ENCODE peak calls at places on chromosome 11, in four cellular contexts. H is AG04450, P is upper lobe of right lung, M is dorsolateral prefrontal cortex. C is an unnamed sample.

GRCh38 chr11:14789879-14790484 is 102.0 kb downstream of the CYP2R1 start:
- DNase-seq in M (no peak), P (no peak), H (no peak), C (no peak)

GRCh38 chr11:108224908-108225786 is 2.3 kb downstream of the ATM start:
- DNase-seq in M (no peak), P (no peak), H (no peak), C (no peak)

GRCh38 chr11:122979103-122979814 is 2.4 kb downstream of the BSX start:
- DNase-seq in H (no peak), P (no peak), M (no peak), C (no peak)

GRCh38 chr11:134701564-134702165 is 289.6 kb upstream of the B3GAT1 start:
- DNase-seq in H (no peak), P (peak; percentile 66), M (no peak), C (no peak)

GRCh38 chr11:91047882-91048281 is 825.0 kb upstream of the CHORDC1 start:
- DNase-seq in M (no peak), H (no peak), P (no peak), C (no peak)

GRCh38 chr11:33624082-33624481 is 76.5 kb downstream of the C11orf91 start:
- DNase-seq in H (no peak), P (no peak), M (no peak), C (no peak)

GRCh38 chr11:130131957-130132850 is 27.4 kb upstream of the ST14 start:
- DNase-seq in P (no peak), H (peak; percentile 37), M (no peak), C (no peak)

GRCh38 chr11:71456831-71457230 is 3.8 kb downstream of the NADSYN1 start:
- DNase-seq in P (no peak), M (no peak), H (no peak), C (no peak)

GRCh38 chr11:93623179-93623578 is 38.3 kb upstream of the CEP295 start:
- DNase-seq in M (no peak), P (no peak), H (no peak), C (no peak)

GRCh38 chr11:18191376-18191775 is 18.7 kb downstream of the MRGPRX4 start:
- DNase-seq in P (no peak), H (no peak), M (no peak), C (no peak)

GRCh38 chr11:114026355-114026754 is 33.2 kb upstream of the ZBTB16 start:
- DNase-seq in H (no peak), P (no peak), M (no peak), C (no peak)

GRCh38 chr11:23288001-23288783 is 427.9 kb upstream of the CCDC179 start:
- DNase-seq in P (no peak), M (no peak), H (peak; percentile 72), C (peak; percentile 87)

GRCh38 chr11:70603756-70604211 is 205.5 kb downstream of the CTTN start:
- DNase-seq in M (no peak), P (no peak), H (no peak), C (no peak)

GRCh38 chr11:32829157-32829679 is 509 bp upstream of the PRRG4 start:
- DNase-seq in M (no peak), P (no peak), H (no peak), C (no peak)

GRCh38 chr11:86660011-86660595 is 12.3 kb downstream of the ME3 start:
- DNase-seq in H (no peak), M (no peak), P (no peak), C (no peak)

GRCh38 chr11:57703341-57703740 is 8.7 kb downstream of the MED19 start:
- DNase-seq in M (no peak), P (no peak), H (no peak), C (peak; percentile 1)

GRCh38 chr11:23509023-23509422 is 648.7 kb upstream of the CCDC179 start:
- DNase-seq in H (peak; percentile 41), M (no peak), P (no peak), C (peak; percentile 26)

GRCh38 chr11:8728566-8728965 is 46.0 kb downstream of the RPL27A start:
- DNase-seq in H (no peak), P (no peak), M (no peak), C (no peak)

GRCh38 chr11:103322861-103323260 is 213.6 kb downstream of the DYNC2H1 start:
- DNase-seq in M (no peak), P (no peak), H (no peak), C (no peak)

GRCh38 chr11:105392546-105392945 is 217.3 kb upstream of the GRIA4 start:
- DNase-seq in H (no peak), P (no peak), M (no peak), C (no peak)

GRCh38 chr11:110182886-110183285 is 89.7 kb downstream of the ZC3H12C start:
- DNase-seq in P (no peak), M (no peak), H (no peak), C (no peak)

GRCh38 chr11:93720522-93720921 is 20.8 kb downstream of the TAF1D start:
- DNase-seq in H (no peak), P (no peak), M (no peak), C (no peak)

GRCh38 chr11:15692739-15693138 is 578.0 kb downstream of the INSC start:
- DNase-seq in M (no peak), H (no peak), P (no peak), C (no peak)

GRCh38 chr11:16226245-16226644 is 130.1 kb downstream of the SOX6 start:
- DNase-seq in P (peak; percentile 56), M (no peak), H (no peak), C (peak; percentile 12)

GRCh38 chr11:5310423-5310822 is 8.7 kb upstream of the OR51B4 start:
- DNase-seq in M (no peak), H (no peak), P (no peak), C (no peak)

GRCh38 chr11:92224394-92225205 is at the start of gene FAT3:
- DNase-seq in M (peak; percentile 58), P (peak; percentile 63), H (peak; percentile 4), C (no peak)

GRCh38 chr11:33227578-33228261 is 29.5 kb upstream of the HIPK3 start:
- DNase-seq in H (peak; percentile 8), P (no peak), M (no peak), C (no peak)

GRCh38 chr11:66554602-66555001 is 7.9 kb downstream of the ACTN3 start:
- DNase-seq in H (no peak), P (no peak), M (no peak), C (no peak)

GRCh38 chr11:129652828-129653227 is 162.8 kb upstream of the TMEM45B start:
- DNase-seq in M (no peak), H (peak; percentile 30), P (no peak), C (no peak)

GRCh38 chr11:35271031-35271430 is 132.1 kb downstream of the CD44 start:
- DNase-seq in H (no peak), M (no peak), P (no peak), C (no peak)

GRCh38 chr11:72007089-72007476 is 8.4 kb downstream of the IL18BP start:
- DNase-seq in P (no peak), M (no peak), H (no peak), C (no peak)

DNA sequence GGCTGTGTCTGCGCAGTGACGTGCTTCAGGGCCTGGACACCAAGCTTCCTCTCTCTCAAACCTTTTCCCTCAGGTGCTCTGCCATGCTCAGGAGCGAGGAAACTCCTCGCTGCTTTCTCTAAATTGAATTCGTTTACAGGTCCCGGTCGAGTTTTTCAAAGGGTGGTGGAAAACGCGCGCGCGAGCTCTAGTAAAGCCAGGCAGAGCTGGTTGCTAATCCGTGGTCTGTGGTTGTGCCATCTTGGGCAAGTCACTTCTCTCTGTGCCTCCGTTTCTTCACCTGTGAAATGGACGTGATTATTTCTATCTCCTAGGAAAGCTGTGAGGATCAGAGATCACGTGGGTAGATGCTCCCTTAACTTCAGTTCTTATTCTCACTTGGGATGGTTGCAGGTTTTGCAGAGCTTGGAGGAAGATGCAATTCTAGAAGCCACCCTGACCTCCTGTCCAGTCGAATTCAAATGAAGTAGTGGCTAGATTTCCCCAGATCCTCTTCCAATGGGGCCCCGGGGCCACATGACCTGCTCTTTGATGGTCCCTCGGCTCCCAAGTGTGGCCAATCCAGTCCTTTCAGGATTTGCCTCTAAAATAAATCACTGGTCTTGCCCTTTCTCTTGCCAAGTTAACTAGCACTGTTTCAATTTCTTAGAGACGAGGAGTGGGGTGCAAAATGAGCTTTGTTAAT is 10.5 kb upstream of the ALX4 start:
- DNase-seq in H (no peak), M (no peak), P (peak; percentile 33), C (no peak)
- H3K4me3 ChIP-seq in H (no peak overlapping the region), M (no peak overlapping the region), P (no peak overlapping the region), C (no peak overlapping the region)

GRCh38 chr11:61158691-61159381 is 2.4 kb downstream of the VPS37C start:
- DNase-seq in H (peak; percentile 55), M (no peak), P (no peak), C (peak; percentile 74)

GRCh38 chr11:61162092-61162935 is 1.1 kb upstream of the VPS37C start:
- DNase-seq in P (no peak), H (no peak), M (peak; percentile 53), C (no peak)

GRCh38 chr11:61160487-61161189 is 588 bp downstream of the VPS37C start:
- DNase-seq in P (no peak), H (no peak), M (no peak), C (no peak)

GRCh38 chr11:61163714-61164609 is 2.7 kb upstream of the VPS37C start:
- DNase-seq in P (no peak), M (no peak), H (no peak), C (no peak)

GRCh38 chr11:61161190-61162091 is at the start of gene VPS37C:
- DNase-seq in H (peak; percentile 59), P (peak; percentile 96), M (peak; percentile 89), C (no peak)
- TF ChIP-seq CTCF in H (no peak), P (peak; percentile 16), M (no peak), C (peak; percentile 9)

GRCh38 chr11:697028-697491 is 1.4 kb downstream of the TMEM80 start:
- DNase-seq in P (no peak), M (no peak), H (peak; percentile 65), C (peak; percentile 53)
- H3K4me3 ChIP-seq in P (peak overlapping the region; percentile 71), M (no peak overlapping the region), H (no peak overlapping the region), C (no peak overlapping the region)

DNA sequence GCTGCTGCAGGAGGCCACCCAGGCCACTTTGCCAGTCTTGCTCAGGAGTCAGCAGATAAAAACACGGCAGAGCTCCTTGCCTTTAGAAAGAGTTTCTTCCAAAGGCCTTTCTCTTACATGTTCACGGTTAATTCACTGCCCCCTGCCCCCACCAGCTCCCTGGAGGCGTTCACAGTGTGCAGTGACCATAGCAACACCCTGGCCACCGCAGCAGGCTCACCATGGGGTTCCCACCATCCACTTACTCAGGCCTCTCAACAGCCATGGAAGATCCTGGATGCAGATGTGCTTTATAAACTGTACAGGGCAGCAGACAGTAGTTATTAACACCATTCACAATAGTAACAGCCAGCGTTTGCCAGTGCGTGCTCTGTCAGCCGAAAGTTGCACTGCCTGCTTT is 10.6 kb upstream of the MYO7A start:
- DNase-seq in H (no peak), P (no peak), M (no peak), C (no peak)
- TF ChIP-seq CTCF in H (no peak), P (no peak), M (no peak), C (no peak)

GRCh38 chr11:120494595-120494994 is 17.0 kb upstream of the GRIK4 start:
- DNase-seq in H (no peak), P (no peak), M (no peak), C (no peak)
- H3K4me3 ChIP-seq in H (no peak overlapping the region), P (no peak overlapping the region), M (no peak overlapping the region), C (no peak overlapping the region)

C was measured in AG04449.